ENCODE peak calls at places on chromosomes 3 and 15, in four cellular contexts. One of them, this sample, is unnamed.

GRCh38 chr3:53941945-53942344 is 50.3 kb upstream of the SELENOK start:
- DNase-seq in foreskin fibroblast: no peak
- DNase-seq in cardiac muscle cell: peak; percentile 12
- DNase-seq in PC-3: no peak
- DNase-seq in this sample: no peak

GRCh38 chr15:64925335-64926330 is 13.9 kb downstream of the ANKDD1A start:
- DNase-seq in PC-3: no peak
- DNase-seq in cardiac muscle cell: no peak
- DNase-seq in foreskin fibroblast: no peak
- DNase-seq in this sample: no peak

GRCh38 chr3:81692766-81693165 is 68.7 kb downstream of the GBE1 start:
- DNase-seq in foreskin fibroblast: no peak
- DNase-seq in PC-3: no peak
- DNase-seq in cardiac muscle cell: no peak
- DNase-seq in this sample: no peak

GRCh38 chr3:162274070-162274469 is 777.5 kb downstream of the OTOL1 start:
- DNase-seq in PC-3: no peak
- DNase-seq in cardiac muscle cell: no peak
- DNase-seq in foreskin fibroblast: no peak
- DNase-seq in this sample: no peak

GRCh38 chr3:109325109-109325508 is 8.8 kb upstream of the DPPA2 start:
- DNase-seq in cardiac muscle cell: no peak
- DNase-seq in PC-3: no peak
- DNase-seq in foreskin fibroblast: no peak
- DNase-seq in this sample: no peak

GRCh38 chr15:91627473-91628309 is 225.8 kb upstream of the SLCO3A1 start:
- DNase-seq in cardiac muscle cell: peak; percentile 58
- DNase-seq in foreskin fibroblast: no peak
- DNase-seq in PC-3: no peak
- DNase-seq in this sample: no peak

GRCh38 chr15:97881568-97881967 is 78.9 kb upstream of the ARRDC4 start:
- DNase-seq in PC-3: no peak
- DNase-seq in cardiac muscle cell: no peak
- DNase-seq in foreskin fibroblast: no peak
- DNase-seq in this sample: no peak

GRCh38 chr3:45479627-45480026 is 91.3 kb downstream of the LARS2 start:
- DNase-seq in cardiac muscle cell: no peak
- DNase-seq in PC-3: peak; percentile 78
- DNase-seq in foreskin fibroblast: peak; percentile 40
- DNase-seq in this sample: peak; percentile 49

GRCh38 chr3:144662729-144663128 is 691.1 kb downstream of the DIPK2A start:
- DNase-seq in cardiac muscle cell: no peak
- DNase-seq in foreskin fibroblast: no peak
- DNase-seq in PC-3: no peak
- DNase-seq in this sample: no peak

GRCh38 chr3:164230385-164231094 is 847.8 kb downstream of the SI start:
- DNase-seq in foreskin fibroblast: no peak
- DNase-seq in cardiac muscle cell: no peak
- DNase-seq in PC-3: no peak
- DNase-seq in this sample: no peak

GRCh38 chr3:159764211-159765024 is 224.2 kb upstream of the IL12A start:
- DNase-seq in PC-3: no peak
- DNase-seq in foreskin fibroblast: peak; percentile 82
- DNase-seq in cardiac muscle cell: no peak
- DNase-seq in this sample: peak; percentile 54

GRCh38 chr15:99085413-99086326 is 19.2 kb upstream of the SYNM start:
- DNase-seq in PC-3: no peak
- DNase-seq in cardiac muscle cell: no peak
- DNase-seq in foreskin fibroblast: peak; percentile 54
- DNase-seq in this sample: no peak

GRCh38 chr3:186526256-186526606 is 17.9 kb downstream of the CRYGS start:
- DNase-seq in foreskin fibroblast: no peak
- DNase-seq in cardiac muscle cell: no peak
- DNase-seq in PC-3: no peak
- DNase-seq in this sample: no peak

GRCh38 chr15:101058735-101059134 is 139.6 kb downstream of the LRRK1 start:
- DNase-seq in foreskin fibroblast: no peak
- DNase-seq in PC-3: no peak
- DNase-seq in cardiac muscle cell: no peak
- DNase-seq in this sample: no peak

GRCh38 chr15:42313463-42313862 is 40.2 kb upstream of the TMEM87A start:
- DNase-seq in cardiac muscle cell: peak; percentile 10
- DNase-seq in PC-3: no peak
- DNase-seq in foreskin fibroblast: no peak
- DNase-seq in this sample: no peak

GRCh38 chr3:71542548-71543370 is 40.8 kb downstream of the FOXP1 start:
- DNase-seq in PC-3: peak; percentile 60
- DNase-seq in foreskin fibroblast: peak; percentile 96
- DNase-seq in cardiac muscle cell: peak; percentile 92
- DNase-seq in this sample: peak; percentile 88

GRCh38 chr15:98730860-98731711 is 82.7 kb downstream of the IGF1R start:
- DNase-seq in foreskin fibroblast: no peak
- DNase-seq in cardiac muscle cell: no peak
- DNase-seq in PC-3: no peak
- DNase-seq in this sample: no peak

GRCh38 chr3:197600796-197601565 is 45.2 kb upstream of the BDH1 start:
- DNase-seq in PC-3: no peak
- DNase-seq in cardiac muscle cell: no peak
- DNase-seq in foreskin fibroblast: no peak
- DNase-seq in this sample: no peak

GRCh38 chr15:56099311-56099710 is 105.9 kb upstream of the NEDD4 start:
- DNase-seq in foreskin fibroblast: no peak
- DNase-seq in cardiac muscle cell: peak; percentile 15
- DNase-seq in PC-3: no peak
- DNase-seq in this sample: no peak

This sample was measured in fibroblast of the conjunctiva.